ENCODE peak calls at places on chromosome 19, in eight cellular contexts. One of them, this sample, is unnamed.

GRCh38 chr19:35249146-35249847 is 495 bp downstream of the LSR start:
- DNase-seq in left lung: peak
- DNase-seq in RWPE1: peak
- DNase-seq in AML-193: no peak
- DNase-seq in B cell: peak
- DNase-seq in left ventricle myocardium superior: no peak
- DNase-seq in ascending aorta: no peak
- DNase-seq in right atrium auricular region: peak
- DNase-seq in this sample: no peak

GRCh38 chr19:48565090-48565489 is 13.1 kb downstream of the SULT2B1 start:
- DNase-seq in RWPE1: no peak
- DNase-seq in right atrium auricular region: no peak
- DNase-seq in left ventricle myocardium superior: no peak
- DNase-seq in left lung: no peak
- DNase-seq in AML-193: no peak
- DNase-seq in B cell: no peak
- DNase-seq in ascending aorta: no peak
- DNase-seq in this sample: no peak

GRCh38 chr19:15137777-15138176 is 30.6 kb downstream of the SYDE1 start:
- DNase-seq in B cell: no peak
- DNase-seq in RWPE1: no peak
- DNase-seq in left ventricle myocardium superior: no peak
- DNase-seq in left lung: no peak
- DNase-seq in ascending aorta: no peak
- DNase-seq in right atrium auricular region: no peak
- DNase-seq in AML-193: no peak
- DNase-seq in this sample: no peak

GRCh38 chr19:16447015-16447384 is 24.8 kb downstream of the EPS15L1 start:
- DNase-seq in right atrium auricular region: peak
- DNase-seq in AML-193: peak
- DNase-seq in left ventricle myocardium superior: peak
- DNase-seq in left lung: peak
- DNase-seq in B cell: peak
- DNase-seq in ascending aorta: peak
- DNase-seq in RWPE1: peak
- DNase-seq in this sample: peak

GRCh38 chr19:55109527-55110291 is 7.7 kb downstream of the PPP1R12C start:
- DNase-seq in left ventricle myocardium superior: no peak
- DNase-seq in B cell: peak
- DNase-seq in ascending aorta: no peak
- DNase-seq in left lung: no peak
- DNase-seq in right atrium auricular region: no peak
- DNase-seq in RWPE1: no peak
- DNase-seq in AML-193: no peak
- DNase-seq in this sample: no peak

GRCh38 chr19:32642771-32643170 is 32.2 kb downstream of the ANKRD27 start:
- DNase-seq in left lung: no peak
- DNase-seq in AML-193: no peak
- DNase-seq in left ventricle myocardium superior: no peak
- DNase-seq in ascending aorta: no peak
- DNase-seq in right atrium auricular region: no peak
- DNase-seq in B cell: no peak
- DNase-seq in RWPE1: no peak
- DNase-seq in this sample: no peak

GRCh38 chr19:1471514-1472107 is 7.4 kb downstream of the C19orf25 start:
- DNase-seq in ascending aorta: no peak
- DNase-seq in left ventricle myocardium superior: peak
- DNase-seq in RWPE1: no peak
- DNase-seq in left lung: no peak
- DNase-seq in AML-193: no peak
- DNase-seq in B cell: peak
- DNase-seq in right atrium auricular region: no peak
- DNase-seq in this sample: no peak

GRCh38 chr19:23203841-23204344 is 46.3 kb downstream of the ZNF724 start:
- DNase-seq in left lung: no peak
- DNase-seq in right atrium auricular region: no peak
- DNase-seq in AML-193: no peak
- DNase-seq in B cell: no peak
- DNase-seq in RWPE1: no peak
- DNase-seq in left ventricle myocardium superior: peak
- DNase-seq in ascending aorta: no peak
- DNase-seq in this sample: no peak

GRCh38 chr19:4814625-4815425 is 16.7 kb downstream of the TICAM1 start:
- DNase-seq in AML-193: no peak
- DNase-seq in right atrium auricular region: no peak
- DNase-seq in left lung: no peak
- DNase-seq in B cell: no peak
- DNase-seq in RWPE1: no peak
- DNase-seq in left ventricle myocardium superior: no peak
- DNase-seq in ascending aorta: no peak
- DNase-seq in this sample: no peak

GRCh38 chr19:50909240-50910070 is 1.7 kb downstream of the KLK4 start:
- DNase-seq in RWPE1: peak
- DNase-seq in AML-193: no peak
- DNase-seq in ascending aorta: no peak
- DNase-seq in left ventricle myocardium superior: no peak
- DNase-seq in B cell: peak
- DNase-seq in right atrium auricular region: no peak
- DNase-seq in left lung: no peak
- DNase-seq in this sample: no peak

This sample was measured in brain pericyte.